ENCODE peak calls at places on chromosomes 12 and 14, in ten cellular contexts. W is OCI-LY7, Z is pancreas, F is heart right ventricle, D is adrenal gland, U is upper lobe of left lung, I is psoas muscle, L is cardiac muscle cell, A is neural progenitor cell, V is left ventricle myocardium inferior. H is an unnamed sample.
A peak's percentile ranks its signal among the peaks of the same experiment; 100 is the strongest.

GRCh38 chr14:64515053-64515452 is 10.5 kb downstream of the ZBTB1 start:
- DNase-seq in D (no peak), A (no peak), Z (no peak), W (no peak), I (no peak), L (no peak), F (no peak), V (no peak), U (no peak), H (no peak)

GRCh38 chr14:100544506-100545141 is 42.6 kb downstream of the BEGAIN start:
- DNase-seq in I (no peak), L (no peak), U (peak; percentile 70), D (no peak), V (no peak), F (no peak), Z (no peak), W (no peak), A (no peak), H (no peak)

GRCh38 chr14:65069874-65070709 is 32.2 kb downstream of the MAX start:
- DNase-seq in V (no peak), W (no peak), U (peak; percentile 50), D (peak; percentile 34), Z (peak; percentile 75), L (no peak), F (no peak), I (no peak), A (no peak), H (no peak)

GRCh38 chr12:29889737-29890136 is 106.0 kb upstream of the TMTC1 start:
- DNase-seq in Z (no peak), U (no peak), L (peak; percentile 77), D (peak; percentile 70), V (peak; percentile 28), I (peak; percentile 59), W (peak; percentile 11), F (no peak), A (peak; percentile 84), H (peak; percentile 2)

GRCh38 chr12:113422030-113422900 is at the start of gene SDSL:
- DNase-seq in Z (peak; percentile 81), U (no peak), L (peak; percentile 88), A (peak; percentile 64), W (peak; percentile 83), I (peak; percentile 64), V (peak; percentile 42), D (peak; percentile 93), F (peak; percentile 56), H (peak; percentile 39)

GRCh38 chr14:75631453-75631831 is 29.2 kb downstream of the ERG28 start:
- DNase-seq in W (no peak), A (peak; percentile 71), F (no peak), D (no peak), V (no peak), Z (no peak), I (no peak), L (no peak), U (no peak), H (no peak)

GRCh38 chr12:113236539-113237354 is 15.5 kb downstream of the TPCN1 start:
- DNase-seq in D (peak; percentile 65), I (no peak), W (no peak), F (no peak), U (no peak), L (no peak), A (no peak), V (peak; percentile 54), Z (no peak), H (no peak)

GRCh38 chr14:82537831-82538230 is 1004.2 kb upstream of the SEL1L start:
- DNase-seq in F (no peak), L (no peak), W (no peak), I (no peak), Z (no peak), D (no peak), V (no peak), U (no peak), A (peak; percentile 5), H (no peak)

GRCh38 chr12:105259226-105259625 is 23.3 kb upstream of the APPL2 start:
- DNase-seq in Z (no peak), L (no peak), D (no peak), A (no peak), U (no peak), W (no peak), F (no peak), V (no peak), I (no peak), H (no peak)

GRCh38 chr12:105257321-105257728 is 21.4 kb upstream of the APPL2 start:
- DNase-seq in Z (no peak), F (no peak), V (no peak), L (peak; percentile 56), A (no peak), I (no peak), W (no peak), U (no peak), D (peak; percentile 66), H (no peak)

GRCh38 chr12:105253882-105254513 is 18.0 kb upstream of the APPL2 start:
- DNase-seq in A (no peak), W (no peak), U (no peak), D (peak; percentile 59), V (no peak), Z (no peak), F (no peak), I (no peak), L (peak; percentile 59), H (peak; percentile 33)

GRCh38 chr12:105256011-105256410 is 20.0 kb upstream of the APPL2 start:
- DNase-seq in W (no peak), U (no peak), I (no peak), F (no peak), V (no peak), A (no peak), Z (no peak), L (no peak), D (no peak), H (no peak)

GRCh38 chr12:105256921-105257320 is 20.9 kb upstream of the APPL2 start:
- DNase-seq in D (no peak), F (no peak), Z (no peak), I (no peak), L (no peak), W (no peak), A (no peak), V (no peak), U (no peak), H (no peak)
- H3K27ac ChIP-seq in D (no peak overlapping the region), F (no peak overlapping the region), Z (no peak overlapping the region), I (no peak overlapping the region), L (no peak overlapping the region), W (no peak overlapping the region), A (no peak overlapping the region), V (no peak overlapping the region), U (no peak overlapping the region), H (peak overlapping the region; percentile 36)

GRCh38 chr14:20417250-20418186 is 4.2 kb upstream of the TEP1 start:
- DNase-seq in A (no peak), I (no peak), W (peak; percentile 23), V (no peak), D (no peak), U (no peak), F (no peak), L (no peak), Z (no peak), H (no peak)

GRCh38 chr14:20422886-20423285 is 9.6 kb upstream of the TEP1 start:
- DNase-seq in I (no peak), D (no peak), L (no peak), W (no peak), V (no peak), Z (no peak), F (no peak), U (no peak), A (no peak), H (no peak)

GRCh38 chr14:20418501-20418909 is 5.2 kb upstream of the TEP1 start:
- DNase-seq in D (no peak), W (no peak), I (no peak), A (no peak), L (no peak), Z (no peak), V (no peak), F (no peak), U (no peak), H (no peak)

GRCh38 chr14:20419404-20419803 is 6.1 kb upstream of the TEP1 start:
- DNase-seq in Z (no peak), I (no peak), F (no peak), D (no peak), U (no peak), W (no peak), L (no peak), A (no peak), V (no peak), H (no peak)

GRCh38 chr14:20421267-20421666 is 8.0 kb upstream of the TEP1 start:
- DNase-seq in V (no peak), A (no peak), I (no peak), L (no peak), W (no peak), D (no peak), F (no peak), U (no peak), Z (no peak), H (no peak)
- H3K27ac ChIP-seq in V (no peak overlapping the region), A (no peak overlapping the region), I (no peak overlapping the region), L (no peak overlapping the region), W (no peak overlapping the region), D (no peak overlapping the region), F (no peak overlapping the region), U (no peak overlapping the region), Z (no peak overlapping the region), H (no peak overlapping the region)

GRCh38 chr12:94230357-94230905 is 82.1 kb downstream of the PLXNC1 start:
- DNase-seq in A (no peak), W (peak; percentile 33), Z (no peak), D (no peak), F (no peak), U (no peak), V (no peak), L (peak; percentile 27), I (no peak), H (no peak)
- H3K27ac ChIP-seq in A (no peak overlapping the region), W (no peak overlapping the region), Z (no peak overlapping the region), D (no peak overlapping the region), F (no peak overlapping the region), U (no peak overlapping the region), V (no peak overlapping the region), L (peak overlapping the region; percentile 2), I (no peak overlapping the region), H (no peak overlapping the region)

GRCh38 chr14:74566174-74567125 is 45.6 kb downstream of the LTBP2 start:
- DNase-seq in I (peak; percentile 46), D (no peak), Z (no peak), V (no peak), L (no peak), U (no peak), F (no peak), W (no peak), A (no peak), H (peak; percentile 73)

GRCh38 chr14:74563621-74564159 is 48.3 kb downstream of the LTBP2 start:
- DNase-seq in U (no peak), D (no peak), F (no peak), Z (no peak), I (no peak), L (no peak), A (no peak), V (no peak), W (no peak), H (no peak)

GRCh38 chr14:74562515-74563232 is 49.4 kb downstream of the LTBP2 start:
- DNase-seq in F (no peak), W (no peak), A (no peak), I (peak; percentile 35), V (no peak), Z (no peak), U (no peak), L (no peak), D (no peak), H (no peak)

GRCh38 chr14:74567219-74567618 is 44.8 kb downstream of the LTBP2 start:
- DNase-seq in I (peak; percentile 42), Z (no peak), F (no peak), U (peak; percentile 55), L (no peak), D (no peak), W (no peak), A (no peak), V (no peak), H (no peak)

DNA sequence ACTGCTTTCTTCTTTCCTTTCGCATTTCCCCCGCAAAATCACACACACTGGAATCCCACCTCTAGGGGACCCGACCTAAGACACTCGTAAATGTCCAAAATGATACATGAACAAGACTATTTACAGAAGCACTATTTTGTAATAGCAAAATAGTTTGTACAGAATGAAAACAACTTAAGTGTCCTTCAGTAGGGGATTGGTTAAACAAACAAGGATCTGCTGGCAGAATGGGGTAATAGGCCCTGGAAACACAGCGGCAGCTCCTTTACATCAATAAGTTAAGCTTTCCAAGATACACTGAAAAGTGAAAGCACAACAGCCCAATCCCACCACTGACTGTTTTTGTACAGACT is 48.8 kb downstream of the LTBP2 start:
- DNase-seq in W (no peak), A (no peak), D (no peak), U (no peak), L (peak; percentile 50), V (no peak), Z (no peak), F (no peak), I (peak; percentile 17), H (no peak)
- H3K27ac ChIP-seq in W (no peak overlapping the region), A (no peak overlapping the region), D (no peak overlapping the region), U (peak overlapping the region; percentile 70), L (no peak overlapping the region), V (no peak overlapping the region), Z (no peak overlapping the region), F (no peak overlapping the region), I (no peak overlapping the region), H (peak overlapping the region; percentile 51)

H was measured in epithelial cell of prostate.